ENCODE peak calls at places on chromosomes 1 and 21, in nine cellular contexts. Q is fibroblast of lung; S is adipocyte; Z is lung; F is lower lobe of right lung; D is BE2C; L is endodermal cell; E is CD8-positive, alpha-beta T cell; N is left ventricle myocardium inferior. O is an unnamed sample.

GRCh38 chr1:118097622-118098348 is 87.2 kb downstream of the SPAG17 start:
- DNase-seq in S (no peak), Q (peak; percentile 62), L (no peak), Z (no peak), D (no peak), E (no peak), N (no peak), F (no peak), O (no peak)

GRCh38 chr1:205664399-205665108 is 15.8 kb downstream of the SLC45A3 start:
- DNase-seq in Q (peak; percentile 23), L (peak; percentile 51), Z (no peak), S (no peak), E (no peak), F (no peak), N (no peak), D (no peak), O (no peak)

GRCh38 chr21:26826801-26827200 is 18.4 kb downstream of the ADAMTS1 start:
- DNase-seq in Z (no peak), S (no peak), E (no peak), D (no peak), N (no peak), F (no peak), L (no peak), Q (no peak), O (no peak)

GRCh38 chr1:202213361-202214088 is 19.9 kb downstream of the LGR6 start:
- DNase-seq in Q (no peak), L (peak; percentile 87), D (no peak), S (no peak), E (no peak), F (no peak), N (no peak), Z (no peak), O (no peak)

GRCh38 chr1:108847464-108847863 is 9.4 kb downstream of the AKNAD1 start:
- DNase-seq in N (no peak), Z (no peak), Q (no peak), L (no peak), F (no peak), D (no peak), S (no peak), E (no peak), O (no peak)

GRCh38 chr1:27428316-27429028 is 36.0 kb downstream of the GPR3 start:
- DNase-seq in F (no peak), L (peak; percentile 57), D (peak; percentile 44), E (no peak), N (peak; percentile 57), S (peak; percentile 66), Z (no peak), Q (no peak), O (no peak)

GRCh38 chr1:243926803-243927245 is 76.8 kb upstream of the AKT3 start:
- DNase-seq in Z (no peak), D (no peak), E (no peak), Q (peak; percentile 98), L (peak; percentile 65), N (no peak), F (no peak), S (peak; percentile 85), O (no peak)

GRCh38 chr1:155125511-155125945 is 2.1 kb upstream of the EFNA1 start:
- DNase-seq in D (no peak), L (peak; percentile 58), Q (no peak), Z (no peak), N (no peak), S (no peak), E (no peak), F (no peak), O (no peak)

GRCh38 chr1:24383381-24383940 is 30.1 kb downstream of the STPG1 start:
- DNase-seq in S (peak; percentile 59), Q (no peak), N (no peak), Z (no peak), F (no peak), D (no peak), L (no peak), E (no peak), O (no peak)

GRCh38 chr1:208864366-208864965 is 620.3 kb upstream of the PLXNA2 start:
- DNase-seq in E (no peak), N (no peak), Z (no peak), D (no peak), Q (no peak), F (no peak), S (peak; percentile 17), L (no peak), O (no peak)

GRCh38 chr21:45913416-45913765 is 68.2 kb upstream of the COL6A1 start:
- DNase-seq in D (no peak), N (no peak), L (no peak), E (no peak), F (no peak), S (no peak), Z (no peak), Q (no peak), O (no peak)

DNA sequence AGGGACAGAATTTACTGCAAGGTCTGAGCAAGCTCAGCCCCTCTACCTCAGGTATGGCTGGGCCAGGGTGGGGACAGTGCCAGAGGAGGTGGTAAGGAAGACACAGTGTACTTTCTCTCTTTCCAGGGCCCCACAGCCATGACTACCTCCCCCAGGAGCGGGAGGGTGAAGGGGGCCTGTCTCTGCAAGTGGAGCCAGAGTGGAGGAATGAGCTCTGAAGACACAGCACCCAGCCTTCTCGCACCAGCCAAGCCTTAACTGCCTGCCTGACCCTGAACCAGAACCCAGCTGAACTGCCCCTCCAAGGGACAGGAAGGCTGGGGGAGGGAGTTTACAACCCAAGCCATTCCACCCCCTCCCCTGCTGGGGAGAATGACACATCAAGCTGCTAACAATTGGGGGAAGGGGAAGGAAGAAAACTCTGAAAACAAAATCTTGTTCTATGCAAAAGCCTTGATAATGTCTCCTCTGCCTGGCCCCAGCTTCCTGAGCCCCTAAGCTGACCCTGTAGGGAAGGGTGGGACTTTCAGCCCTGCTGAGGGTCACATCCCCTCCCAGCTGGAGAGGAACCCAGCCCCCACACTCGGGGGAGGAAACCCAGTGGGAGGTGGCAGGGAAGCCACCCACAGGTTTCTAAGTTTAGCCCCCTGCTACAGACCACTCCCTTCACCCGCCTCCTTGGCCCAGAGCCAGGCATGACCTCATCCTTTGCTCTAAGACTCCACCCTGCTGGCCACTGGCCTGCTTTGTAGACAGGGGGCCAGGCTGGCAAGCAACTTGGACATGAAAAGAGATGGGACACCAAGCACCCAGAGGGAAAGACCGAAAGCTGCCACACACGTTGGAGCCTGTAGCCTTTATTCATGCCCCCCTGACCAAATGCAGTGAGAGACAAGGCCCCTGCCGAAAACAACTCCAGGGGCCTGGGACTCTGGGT is 6.4 kb downstream of the RHOC start:
- DNase-seq in Z (peak; percentile 90), N (peak; percentile 99), Q (peak; percentile 93), E (peak; percentile 65), D (peak; percentile 97), L (peak; percentile 96), S (peak; percentile 94), F (peak; percentile 93), O (peak; percentile 80)
- H3K4me3 ChIP-seq in Z (no peak overlapping the region), N (peak overlapping the region; percentile 43), Q (no peak overlapping the region), E (no peak overlapping the region), D (peak overlapping the region; percentile 9), L (peak overlapping the region; percentile 68), S (peak overlapping the region; percentile 57), F (no peak overlapping the region), O (no peak overlapping the region)

GRCh38 chr21:42533306-42533962 is 19.8 kb downstream of the SLC37A1 start:
- DNase-seq in Z (no peak), S (no peak), N (no peak), F (no peak), L (peak; percentile 24), D (no peak), Q (no peak), E (no peak), O (no peak)
- H3K4me1 ChIP-seq in Z (no peaks in the 10 kb centered on the region), S (no peaks in the 10 kb centered on the region), N (peaks cover 24% of the 10 kb centered on the region), F (peaks cover 31% of the 10 kb centered on the region), L (no peaks in the 10 kb centered on the region), D (peaks cover 29% of the 10 kb centered on the region), Q (no peaks in the 10 kb centered on the region), E (peaks cover 10% of the 10 kb centered on the region), O (peaks cover 4% of the 10 kb centered on the region)

DNA sequence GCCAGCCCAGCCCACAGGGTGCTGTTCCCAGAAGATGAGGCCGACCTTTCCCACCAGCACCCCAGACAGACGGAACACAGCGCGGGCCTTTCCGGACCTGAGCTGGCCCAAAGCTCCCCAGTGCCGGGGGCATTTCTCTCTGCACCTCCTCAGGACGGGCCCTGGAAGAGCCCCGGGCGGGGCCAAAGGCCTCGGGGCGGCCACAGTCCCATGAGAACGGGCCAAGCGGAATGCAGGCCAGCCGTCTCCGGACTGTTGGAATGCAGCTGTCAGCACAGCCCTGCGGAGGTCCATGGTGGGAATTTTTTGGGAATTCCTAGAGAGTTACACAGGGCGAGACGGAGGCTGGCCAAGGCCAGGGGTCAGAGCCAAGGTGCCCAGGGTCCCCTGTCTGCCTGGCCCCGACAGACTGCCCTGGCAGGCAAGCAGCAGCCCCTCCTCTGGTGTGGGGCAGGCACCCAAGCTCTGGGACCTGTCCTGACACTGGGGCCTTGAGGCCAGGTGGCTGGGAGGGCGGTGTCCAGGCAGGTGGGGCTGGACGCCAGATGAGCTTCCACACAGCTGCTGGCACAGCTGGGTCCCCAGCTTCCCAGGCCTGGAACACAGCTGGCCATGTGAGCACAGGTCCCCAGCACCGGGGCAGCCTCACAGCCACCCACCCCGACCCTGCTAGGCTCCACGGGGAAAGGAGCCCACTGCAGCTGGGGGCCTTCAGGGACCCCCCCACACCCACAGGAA is 63.0 kb downstream of the MEGF6 start:
- DNase-seq in E (no peak), Q (peak; percentile 76), F (no peak), D (no peak), N (no peak), S (peak; percentile 71), L (no peak), Z (no peak), O (no peak)
- H3K9me3 ChIP-seq in E (no peaks in the 10 kb centered on the region), Q (no peaks in the 10 kb centered on the region), F (no peaks in the 10 kb centered on the region), D (no peaks in the 10 kb centered on the region), N (no peaks in the 10 kb centered on the region), S (no peaks in the 10 kb centered on the region), L (no peaks in the 10 kb centered on the region), Z (no peaks in the 10 kb centered on the region), O (no peaks in the 10 kb centered on the region)

GRCh38 chr1:70224954-70225353 is 3.8 kb downstream of the SRSF11 start:
- DNase-seq in D (no peak), E (no peak), Z (no peak), L (no peak), Q (peak; percentile 4), S (no peak), F (no peak), N (no peak), O (no peak)

GRCh38 chr1:70222716-70223235 is 1.6 kb downstream of the SRSF11 start:
- DNase-seq in L (no peak), Q (no peak), Z (no peak), S (peak; percentile 19), N (no peak), E (no peak), F (no peak), D (no peak), O (no peak)

GRCh38 chr1:70231474-70231873 is 10.3 kb downstream of the SRSF11 start:
- DNase-seq in Q (no peak), Z (no peak), N (no peak), D (no peak), F (no peak), L (no peak), E (no peak), S (no peak), O (no peak)

GRCh38 chr1:70221241-70222077 is at the start of gene SRSF11:
- DNase-seq in Q (peak; percentile 90), N (peak; percentile 98), D (peak; percentile 92), E (peak; percentile 97), S (peak; percentile 99), F (peak; percentile 97), L (peak; percentile 98), Z (peak; percentile 96), O (peak; percentile 96)

DNA sequence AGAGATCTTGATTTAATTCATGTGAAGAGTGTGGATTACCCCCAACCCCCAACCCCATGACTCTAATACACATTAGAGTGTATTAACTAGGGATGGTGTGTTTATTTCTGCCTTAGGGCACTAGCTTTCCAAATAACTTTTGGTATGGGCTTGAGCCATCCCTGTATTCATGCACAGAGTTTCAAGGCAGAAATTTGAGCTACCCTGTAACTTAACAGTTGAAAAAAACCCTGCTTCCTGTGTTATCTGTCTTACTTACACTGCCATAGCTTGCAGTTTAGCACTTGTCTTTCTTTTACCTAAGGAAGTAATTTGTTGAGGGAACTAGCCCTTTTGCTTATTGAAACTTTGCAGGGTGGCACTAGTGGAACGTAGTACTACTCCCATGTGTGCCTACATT is 6.3 kb downstream of the SRSF11 start:
- DNase-seq in E (no peak), D (no peak), L (no peak), S (peak; percentile 22), N (no peak), F (no peak), Z (no peak), Q (no peak), O (no peak)
- H3K4me3 ChIP-seq in E (no peak overlapping the region), D (no peak overlapping the region), L (no peak overlapping the region), S (no peak overlapping the region), N (no peak overlapping the region), F (no peak overlapping the region), Z (no peak overlapping the region), Q (no peak overlapping the region), O (no peak overlapping the region)